ENCODE peak calls at places on chromosomes 6 and 20, in seven cellular contexts. X is body of pancreas, W is HCT116, A is NCI-H2029, K is occipital lobe, T is COR-L47, O is NCI-H1105 treated with DMSO at 0.1 percent for 48 hours. I is an unnamed sample.

GRCh38 chr20:47551841-47552240 is 50.2 kb downstream of the NCOA3 start:
- DNase-seq in X (peak; percentile 43), O (peak; percentile 75), K (no peak), A (peak; percentile 60), W (no peak), T (peak; percentile 51), I (no peak)

GRCh38 chr6:107355659-107356058 is 103.7 kb downstream of the PDSS2 start:
- DNase-seq in T (no peak), A (no peak), K (no peak), O (no peak), W (no peak), X (no peak), I (peak; percentile 33)

GRCh38 chr6:114648847-114649246 is 306.0 kb upstream of the HS3ST5 start:
- DNase-seq in T (no peak), A (no peak), O (no peak), K (no peak), X (no peak), W (no peak), I (no peak)

GRCh38 chr20:25272223-25273000 is 24.5 kb downstream of the PYGB start:
- DNase-seq in X (no peak), K (no peak), T (no peak), O (no peak), A (no peak), W (no peak), I (peak; percentile 1)

GRCh38 chr6:24743265-24743943 is 24.4 kb upstream of the C6orf62 start:
- DNase-seq in X (peak; percentile 69), K (no peak), A (no peak), T (no peak), W (peak; percentile 76), O (no peak), I (no peak)

GRCh38 chr6:144586986-144587385 is 301.9 kb downstream of the UTRN start:
- DNase-seq in X (no peak), O (no peak), W (no peak), A (no peak), K (no peak), T (no peak), I (no peak)

GRCh38 chr20:2451939-2452732 is 18.5 kb downstream of the SNRPB start:
- DNase-seq in T (peak; percentile 59), A (peak; percentile 67), O (peak; percentile 73), K (peak; percentile 69), W (peak; percentile 48), X (peak; percentile 76), I (peak; percentile 67)

GRCh38 chr6:87661016-87661415 is 41.0 kb downstream of the AKIRIN2 start:
- DNase-seq in X (no peak), W (no peak), A (no peak), O (no peak), T (no peak), K (no peak), I (no peak)

GRCh38 chr20:33298391-33298790 is 15.4 kb downstream of the BPIFB1 start:
- DNase-seq in A (no peak), T (no peak), K (no peak), X (no peak), W (no peak), O (no peak), I (no peak)

GRCh38 chr6:88566746-88567534 is 396.5 kb downstream of the RNGTT start:
- DNase-seq in X (no peak), T (no peak), A (no peak), W (no peak), K (no peak), O (no peak), I (no peak)

GRCh38 chr6:3273707-3274521 is 15.2 kb downstream of the PSMG4 start:
- DNase-seq in K (no peak), T (no peak), A (no peak), O (no peak), W (no peak), X (no peak), I (no peak)

GRCh38 chr20:18988701-18989100 is 175.1 kb downstream of the SCP2D1 start:
- DNase-seq in X (no peak), K (no peak), A (no peak), T (no peak), W (no peak), O (no peak), I (no peak)

GRCh38 chr20:63966944-63967322 is 2.8 kb downstream of the ZNF512B start:
- DNase-seq in T (no peak), O (no peak), A (no peak), K (no peak), X (no peak), W (no peak), I (peak; percentile 2)

I was measured in thyroid gland.